ENCODE peak calls at places on chromosome 1, in seven cellular contexts. One of them, this sample, is unnamed.
A peak's percentile ranks its signal among the peaks of the same experiment; 100 is the strongest.

GRCh38 chr1:15100369-15101111 is 53.0 kb upstream of the TMEM51 start:
- DNase-seq in AG04450: peak; percentile 7
- DNase-seq in cardiac muscle cell: peak; percentile 47
- DNase-seq in suprapubic skin: no peak
- DNase-seq in PC-3: peak; percentile 71
- DNase-seq in HFF-Myc: no peak
- DNase-seq in spleen: no peak
- DNase-seq in this sample: peak; percentile 67

GRCh38 chr1:64965239-64966157 is 851 bp downstream of the JAK1 start:
- DNase-seq in AG04450: peak; percentile 39
- DNase-seq in cardiac muscle cell: peak; percentile 73
- DNase-seq in suprapubic skin: peak; percentile 88
- DNase-seq in PC-3: peak; percentile 39
- DNase-seq in HFF-Myc: no peak
- DNase-seq in spleen: peak; percentile 95
- DNase-seq in this sample: peak; percentile 55

GRCh38 chr1:184191181-184191601 is 139.7 kb downstream of the TSEN15 start:
- DNase-seq in AG04450: peak; percentile 82
- DNase-seq in cardiac muscle cell: peak; percentile 90
- DNase-seq in suprapubic skin: no peak
- DNase-seq in PC-3: no peak
- DNase-seq in HFF-Myc: peak; percentile 36
- DNase-seq in spleen: no peak
- DNase-seq in this sample: no peak

GRCh38 chr1:33161061-33161681 is 20.7 kb downstream of the TRIM62 start:
- DNase-seq in AG04450: no peak
- DNase-seq in cardiac muscle cell: peak; percentile 84
- DNase-seq in suprapubic skin: no peak
- DNase-seq in PC-3: no peak
- DNase-seq in HFF-Myc: no peak
- DNase-seq in spleen: no peak
- DNase-seq in this sample: no peak

GRCh38 chr1:90781429-90782020 is 64.4 kb upstream of the BARHL2 start:
- DNase-seq in AG04450: no peak
- DNase-seq in cardiac muscle cell: no peak
- DNase-seq in suprapubic skin: no peak
- DNase-seq in PC-3: no peak
- DNase-seq in HFF-Myc: no peak
- DNase-seq in spleen: no peak
- DNase-seq in this sample: no peak

GRCh38 chr1:17680335-17680734 is 74.8 kb upstream of the ACTL8 start:
- DNase-seq in AG04450: no peak
- DNase-seq in cardiac muscle cell: no peak
- DNase-seq in suprapubic skin: no peak
- DNase-seq in PC-3: no peak
- DNase-seq in HFF-Myc: no peak
- DNase-seq in spleen: no peak
- DNase-seq in this sample: no peak

GRCh38 chr1:101193733-101194169 is 43.1 kb upstream of the S1PR1 start:
- DNase-seq in AG04450: no peak
- DNase-seq in cardiac muscle cell: no peak
- DNase-seq in suprapubic skin: no peak
- DNase-seq in PC-3: no peak
- DNase-seq in HFF-Myc: no peak
- DNase-seq in spleen: no peak
- DNase-seq in this sample: peak; percentile 72

GRCh38 chr1:28668956-28669719 is 554 bp downstream of the GMEB1 start:
- DNase-seq in AG04450: no peak
- DNase-seq in cardiac muscle cell: peak; percentile 42
- DNase-seq in suprapubic skin: no peak
- DNase-seq in PC-3: peak; percentile 69
- DNase-seq in HFF-Myc: no peak
- DNase-seq in spleen: peak; percentile 93
- DNase-seq in this sample: peak; percentile 36

GRCh38 chr1:197725044-197725443 is 50.2 kb downstream of the DENND1B start:
- DNase-seq in AG04450: no peak
- DNase-seq in cardiac muscle cell: peak; percentile 33
- DNase-seq in suprapubic skin: no peak
- DNase-seq in PC-3: peak; percentile 3
- DNase-seq in HFF-Myc: no peak
- DNase-seq in spleen: no peak
- DNase-seq in this sample: peak; percentile 41

GRCh38 chr1:23989249-23989648 is 9.1 kb upstream of the SRSF10 start:
- DNase-seq in AG04450: no peak
- DNase-seq in cardiac muscle cell: no peak
- DNase-seq in suprapubic skin: no peak
- DNase-seq in PC-3: no peak
- DNase-seq in HFF-Myc: no peak
- DNase-seq in spleen: no peak
- DNase-seq in this sample: no peak

GRCh38 chr1:204162498-204163074 is 3.6 kb downstream of the REN start:
- DNase-seq in AG04450: no peak
- DNase-seq in cardiac muscle cell: peak; percentile 72
- DNase-seq in suprapubic skin: peak; percentile 92
- DNase-seq in PC-3: peak; percentile 98
- DNase-seq in HFF-Myc: peak; percentile 26
- DNase-seq in spleen: peak; percentile 93
- DNase-seq in this sample: peak; percentile 82

GRCh38 chr1:169483500-169483966 is 2.2 kb downstream of the SLC19A2 start:
- DNase-seq in AG04450: no peak
- DNase-seq in cardiac muscle cell: peak; percentile 49
- DNase-seq in suprapubic skin: no peak
- DNase-seq in PC-3: peak; percentile 51
- DNase-seq in HFF-Myc: no peak
- DNase-seq in spleen: no peak
- DNase-seq in this sample: peak; percentile 68

GRCh38 chr1:31768939-31769704 is 5.0 kb upstream of the ADGRB2 start:
- DNase-seq in AG04450: no peak
- DNase-seq in cardiac muscle cell: no peak
- DNase-seq in suprapubic skin: no peak
- DNase-seq in PC-3: no peak
- DNase-seq in HFF-Myc: no peak
- DNase-seq in spleen: no peak
- DNase-seq in this sample: no peak

GRCh38 chr1:237953238-237953637 is 62.5 kb upstream of the ZP4 start:
- DNase-seq in AG04450: no peak
- DNase-seq in cardiac muscle cell: no peak
- DNase-seq in suprapubic skin: no peak
- DNase-seq in PC-3: peak; percentile 49
- DNase-seq in HFF-Myc: no peak
- DNase-seq in spleen: no peak
- DNase-seq in this sample: peak; percentile 61

GRCh38 chr1:197674286-197674685 is 101.0 kb downstream of the DENND1B start:
- DNase-seq in AG04450: no peak
- DNase-seq in cardiac muscle cell: no peak
- DNase-seq in suprapubic skin: no peak
- DNase-seq in PC-3: no peak
- DNase-seq in HFF-Myc: no peak
- DNase-seq in spleen: no peak
- DNase-seq in this sample: no peak

GRCh38 chr1:8096105-8097011 is 70.2 kb upstream of the ERRFI1 start:
- DNase-seq in AG04450: no peak
- DNase-seq in cardiac muscle cell: peak; percentile 81
- DNase-seq in suprapubic skin: no peak
- DNase-seq in PC-3: peak; percentile 97
- DNase-seq in HFF-Myc: no peak
- DNase-seq in spleen: no peak
- DNase-seq in this sample: peak; percentile 81

GRCh38 chr1:86888327-86888726 is 25.6 kb downstream of the SELENOF start:
- DNase-seq in AG04450: no peak
- DNase-seq in cardiac muscle cell: no peak
- DNase-seq in suprapubic skin: no peak
- DNase-seq in PC-3: no peak
- DNase-seq in HFF-Myc: no peak
- DNase-seq in spleen: no peak
- DNase-seq in this sample: no peak

GRCh38 chr1:43616383-43616782 is 33.6 kb upstream of the KDM4A start:
- DNase-seq in AG04450: no peak
- DNase-seq in cardiac muscle cell: no peak
- DNase-seq in suprapubic skin: no peak
- DNase-seq in PC-3: no peak
- DNase-seq in HFF-Myc: no peak
- DNase-seq in spleen: no peak
- DNase-seq in this sample: no peak

GRCh38 chr1:38062361-38063288 is 16.0 kb upstream of the POU3F1 start:
- DNase-seq in AG04450: no peak
- DNase-seq in cardiac muscle cell: no peak
- DNase-seq in suprapubic skin: no peak
- DNase-seq in PC-3: no peak
- DNase-seq in HFF-Myc: no peak
- DNase-seq in spleen: no peak
- DNase-seq in this sample: no peak

GRCh38 chr1:192477630-192478029 is 97.9 kb upstream of the RGS1 start:
- DNase-seq in AG04450: no peak
- DNase-seq in cardiac muscle cell: peak; percentile 70
- DNase-seq in suprapubic skin: no peak
- DNase-seq in PC-3: peak; percentile 62
- DNase-seq in HFF-Myc: no peak
- DNase-seq in spleen: no peak
- DNase-seq in this sample: peak; percentile 48

GRCh38 chr1:39224295-39224829 is 19.9 kb downstream of the MACF1 start:
- DNase-seq in AG04450: no peak
- DNase-seq in cardiac muscle cell: peak; percentile 6
- DNase-seq in suprapubic skin: no peak
- DNase-seq in PC-3: no peak
- DNase-seq in HFF-Myc: no peak
- DNase-seq in spleen: no peak
- DNase-seq in this sample: no peak

GRCh38 chr1:212665241-212666115 is 34.2 kb downstream of the BATF3 start:
- DNase-seq in AG04450: peak; percentile 41
- DNase-seq in cardiac muscle cell: peak; percentile 89
- DNase-seq in suprapubic skin: no peak
- DNase-seq in PC-3: peak; percentile 95
- DNase-seq in HFF-Myc: no peak
- DNase-seq in spleen: peak; percentile 95
- DNase-seq in this sample: peak; percentile 81

GRCh38 chr1:154550657-154551056 is 7.8 kb downstream of the UBE2Q1 start:
- DNase-seq in AG04450: no peak
- DNase-seq in cardiac muscle cell: no peak
- DNase-seq in suprapubic skin: no peak
- DNase-seq in PC-3: no peak
- DNase-seq in HFF-Myc: no peak
- DNase-seq in spleen: no peak
- DNase-seq in this sample: no peak

GRCh38 chr1:151545542-151545941 is 5.4 kb downstream of the TUFT1 start:
- DNase-seq in AG04450: no peak
- DNase-seq in cardiac muscle cell: no peak
- DNase-seq in suprapubic skin: no peak
- DNase-seq in PC-3: no peak
- DNase-seq in HFF-Myc: no peak
- DNase-seq in spleen: no peak
- DNase-seq in this sample: no peak

GRCh38 chr1:181135815-181136737 is 47.6 kb downstream of the IER5 start:
- DNase-seq in AG04450: peak; percentile 88
- DNase-seq in cardiac muscle cell: peak; percentile 60
- DNase-seq in suprapubic skin: no peak
- DNase-seq in PC-3: peak; percentile 69
- DNase-seq in HFF-Myc: peak; percentile 95
- DNase-seq in spleen: no peak
- DNase-seq in this sample: peak; percentile 93

GRCh38 chr1:220732621-220733020 is 15.5 kb upstream of the MTARC2 start:
- DNase-seq in AG04450: no peak
- DNase-seq in cardiac muscle cell: no peak
- DNase-seq in suprapubic skin: no peak
- DNase-seq in PC-3: no peak
- DNase-seq in HFF-Myc: no peak
- DNase-seq in spleen: no peak
- DNase-seq in this sample: no peak
- H3K4me3 ChIP-seq in AG04450: no peak overlapping the region
- H3K4me3 ChIP-seq in cardiac muscle cell: no peak overlapping the region
- H3K4me3 ChIP-seq in suprapubic skin: peak overlapping the region; percentile 29
- H3K4me3 ChIP-seq in PC-3: peak overlapping the region; percentile 56
- H3K4me3 ChIP-seq in HFF-Myc: no peak overlapping the region
- H3K4me3 ChIP-seq in spleen: no peak overlapping the region
- H3K4me3 ChIP-seq in this sample: no peak overlapping the region

DNA sequence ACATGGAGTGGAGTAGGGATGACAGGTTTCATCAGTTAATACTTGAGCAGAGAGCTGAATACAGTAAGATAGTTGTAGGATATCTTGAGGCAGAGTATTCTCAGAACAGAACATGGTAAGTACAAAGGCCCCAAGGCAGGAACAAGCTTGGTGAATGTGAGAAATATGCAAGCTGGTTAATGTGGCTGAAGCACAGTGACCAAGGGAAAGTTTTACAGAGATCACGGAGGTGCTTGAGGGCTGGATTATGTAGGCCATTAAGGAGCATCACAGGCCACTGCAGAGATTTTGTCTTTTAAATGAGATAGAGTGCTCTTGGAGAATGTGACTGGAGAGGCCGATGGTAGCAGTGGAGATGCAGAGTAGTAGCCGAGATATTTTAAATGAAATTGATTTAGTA is 54.0 kb upstream of the BOLA1 start:
- DNase-seq in AG04450: no peak
- DNase-seq in cardiac muscle cell: peak; percentile 5
- DNase-seq in suprapubic skin: no peak
- DNase-seq in PC-3: no peak
- DNase-seq in HFF-Myc: no peak
- DNase-seq in spleen: no peak
- DNase-seq in this sample: no peak
- H3K4me3 ChIP-seq in AG04450: no peak overlapping the region
- H3K4me3 ChIP-seq in cardiac muscle cell: peak overlapping the region; percentile 41
- H3K4me3 ChIP-seq in suprapubic skin: no peak overlapping the region
- H3K4me3 ChIP-seq in PC-3: peak overlapping the region; percentile 85
- H3K4me3 ChIP-seq in HFF-Myc: peak overlapping the region; percentile 62
- H3K4me3 ChIP-seq in spleen: no peak overlapping the region
- H3K4me3 ChIP-seq in this sample: no peak overlapping the region

GRCh38 chr1:99269321-99269720 is 5.0 kb downstream of the PLPPR4 start:
- DNase-seq in AG04450: no peak
- DNase-seq in cardiac muscle cell: no peak
- DNase-seq in suprapubic skin: no peak
- DNase-seq in PC-3: no peak
- DNase-seq in HFF-Myc: no peak
- DNase-seq in spleen: no peak
- DNase-seq in this sample: no peak

GRCh38 chr1:99268021-99268420 is 3.7 kb downstream of the PLPPR4 start:
- DNase-seq in AG04450: no peak
- DNase-seq in cardiac muscle cell: no peak
- DNase-seq in suprapubic skin: no peak
- DNase-seq in PC-3: no peak
- DNase-seq in HFF-Myc: no peak
- DNase-seq in spleen: no peak
- DNase-seq in this sample: no peak

GRCh38 chr1:99266731-99267130 is 2.4 kb downstream of the PLPPR4 start:
- DNase-seq in AG04450: peak; percentile 80
- DNase-seq in cardiac muscle cell: peak; percentile 2
- DNase-seq in suprapubic skin: no peak
- DNase-seq in PC-3: peak; percentile 48
- DNase-seq in HFF-Myc: peak; percentile 65
- DNase-seq in spleen: no peak
- DNase-seq in this sample: peak; percentile 7

GRCh38 chr1:99265124-99265523 is 832 bp downstream of the PLPPR4 start:
- DNase-seq in AG04450: no peak
- DNase-seq in cardiac muscle cell: no peak
- DNase-seq in suprapubic skin: no peak
- DNase-seq in PC-3: no peak
- DNase-seq in HFF-Myc: no peak
- DNase-seq in spleen: no peak
- DNase-seq in this sample: no peak

GRCh38 chr1:99264201-99265021 is at the start of gene PLPPR4:
- DNase-seq in AG04450: no peak
- DNase-seq in cardiac muscle cell: peak; percentile 30
- DNase-seq in suprapubic skin: peak; percentile 77
- DNase-seq in PC-3: peak; percentile 42
- DNase-seq in HFF-Myc: no peak
- DNase-seq in spleen: peak; percentile 72
- DNase-seq in this sample: peak; percentile 36
- H3K4me3 ChIP-seq in AG04450: peak within 1 kb of the TSS; percentile 76
- H3K4me3 ChIP-seq in cardiac muscle cell: peak within 1 kb of the TSS; percentile 47
- H3K4me3 ChIP-seq in suprapubic skin: peak within 1 kb of the TSS; percentile 58
- H3K4me3 ChIP-seq in PC-3: peak within 1 kb of the TSS; percentile 76
- H3K4me3 ChIP-seq in HFF-Myc: peak within 1 kb of the TSS; percentile 60
- H3K4me3 ChIP-seq in spleen: peak within 1 kb of the TSS; percentile 17
- H3K4me3 ChIP-seq in this sample: peak within 1 kb of the TSS; percentile 29

GRCh38 chr1:246068113-246068512 is 439.0 kb downstream of the SMYD3 start:
- DNase-seq in AG04450: no peak
- DNase-seq in cardiac muscle cell: no peak
- DNase-seq in suprapubic skin: no peak
- DNase-seq in PC-3: no peak
- DNase-seq in HFF-Myc: no peak
- DNase-seq in spleen: no peak
- DNase-seq in this sample: no peak
- H3K4me3 ChIP-seq in AG04450: no peak overlapping the region
- H3K4me3 ChIP-seq in cardiac muscle cell: no peak overlapping the region
- H3K4me3 ChIP-seq in suprapubic skin: no peak overlapping the region
- H3K4me3 ChIP-seq in PC-3: no peak overlapping the region
- H3K4me3 ChIP-seq in HFF-Myc: no peak overlapping the region
- H3K4me3 ChIP-seq in spleen: no peak overlapping the region
- H3K4me3 ChIP-seq in this sample: no peak overlapping the region

This sample was measured in epithelial cell of esophagus.